ENCODE peak calls at places on chromosome 20, in four cellular contexts. X is heart right ventricle; R is CD8-positive, alpha-beta T cell; L is GM12865. C is an unnamed sample.

GRCh38 chr20:32893878-32894483 is 35.3 kb downstream of the EFCAB8 start:
- DNase-seq in X (no peak), R (peak), L (peak), C (no peak)

GRCh38 chr20:60349418-60349817 is 391.2 kb downstream of the CDH26 start:
- DNase-seq in X (no peak), R (no peak), L (no peak), C (no peak)

GRCh38 chr20:23244207-23244915 is 106.2 kb upstream of the NXT1 start:
- DNase-seq in X (no peak), R (no peak), L (no peak), C (no peak)

GRCh38 chr20:40506567-40506966 is 182.5 kb downstream of the MAFB start:
- DNase-seq in X (peak), R (no peak), L (no peak), C (peak)

GRCh38 chr20:14415492-14415891 is 78.1 kb upstream of the FLRT3 start:
- DNase-seq in X (no peak), R (no peak), L (no peak), C (no peak)

GRCh38 chr20:24206995-24207394 is 218.4 kb upstream of the GGTLC1 start:
- DNase-seq in X (no peak), R (no peak), L (no peak), C (no peak)

GRCh38 chr20:49951160-49951559 is 15.0 kb downstream of the RNF114 start:
- DNase-seq in X (no peak), R (no peak), L (no peak), C (no peak)

GRCh38 chr20:48070961-48071645 is 285.8 kb upstream of the SULF2 start:
- DNase-seq in X (no peak), R (no peak), L (no peak), C (no peak)

GRCh38 chr20:12036142-12036541 is 118.4 kb downstream of the BTBD3 start:
- DNase-seq in X (no peak), R (no peak), L (no peak), C (no peak)

GRCh38 chr20:50758992-50759391 is 27.6 kb downstream of the PARD6B start:
- DNase-seq in X (no peak), R (no peak), L (no peak), C (no peak)

GRCh38 chr20:16760431-16761304 is 12.5 kb downstream of the OTOR start:
- DNase-seq in X (no peak), R (no peak), L (no peak), C (no peak)

GRCh38 chr20:54292186-54292585 is 84.3 kb downstream of the PFDN4 start:
- DNase-seq in X (no peak), R (no peak), L (no peak), C (no peak)

GRCh38 chr20:17084909-17085308 is 141.9 kb upstream of the PCSK2 start:
- DNase-seq in X (no peak), R (no peak), L (no peak), C (no peak)

GRCh38 chr20:44884907-44885391 is 556 bp upstream of the YWHAB start:
- DNase-seq in X (no peak), R (no peak), L (no peak), C (no peak)

GRCh38 chr20:3775457-3775856 is 5.8 kb downstream of the SPEF1 start:
- DNase-seq in X (no peak), R (no peak), L (no peak), C (no peak)

GRCh38 chr20:3781153-3781910 is at the start of gene SPEF1:
- DNase-seq in X (peak), R (peak), L (peak), C (no peak)

GRCh38 chr20:3778976-3779375 is 2.3 kb downstream of the SPEF1 start:
- DNase-seq in X (no peak), R (no peak), L (no peak), C (no peak)

GRCh38 chr20:3777726-3778629 is 3.3 kb downstream of the SPEF1 start:
- DNase-seq in X (peak), R (peak), L (no peak), C (no peak)

GRCh38 chr20:3777381-3777725 is 3.9 kb downstream of the SPEF1 start:
- DNase-seq in X (no peak), R (no peak), L (no peak), C (no peak)
- TF ChIP-seq CTCF in X (no peak), R (no peak), L (no peak), C (no peak)

DNA sequence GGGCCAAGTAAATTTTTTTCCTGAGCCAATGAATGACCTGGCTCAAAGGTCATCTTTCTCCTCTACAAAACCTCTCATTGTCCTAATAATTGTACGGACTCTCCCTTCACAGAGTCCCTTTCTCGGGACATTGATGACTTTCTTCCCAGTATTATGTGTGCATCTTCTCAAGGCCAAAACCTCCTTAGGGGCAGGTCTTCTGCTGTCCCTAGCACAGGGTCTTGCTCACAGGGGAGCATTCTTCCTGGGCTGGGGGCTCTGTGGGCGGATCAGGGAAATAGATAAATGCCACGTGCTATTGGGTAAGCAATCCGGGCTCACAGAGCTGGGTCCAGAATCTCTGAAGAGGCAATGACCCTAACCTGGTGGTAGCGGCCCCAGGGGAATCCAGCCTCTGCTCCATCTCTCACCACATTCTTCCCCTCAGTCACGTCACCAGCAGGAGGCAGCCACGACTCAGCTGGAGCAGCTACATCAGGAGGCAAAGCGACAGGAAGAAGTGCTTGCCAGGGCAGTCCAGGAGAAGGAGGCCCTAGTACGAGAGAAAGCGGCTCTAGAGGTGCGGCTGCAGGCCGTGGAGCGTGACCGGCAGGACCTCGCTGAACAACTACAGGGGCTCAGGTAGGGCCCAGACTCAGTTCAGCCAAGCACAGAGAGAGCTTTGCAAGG is 23.5 kb downstream of the CEP250 start:
- DNase-seq in X (no peak), R (no peak), L (peak), C (no peak)
- TF ChIP-seq CTCF in X (no peak), R (no peak), L (no peak), C (no peak)

GRCh38 chr20:1637755-1638154 is 17.9 kb upstream of the SIRPB1 start:
- DNase-seq in X (no peak), R (no peak), L (no peak), C (no peak)

GRCh38 chr20:1636621-1637020 is 16.8 kb upstream of the SIRPB1 start:
- DNase-seq in X (no peak), R (no peak), L (no peak), C (no peak)

GRCh38 chr20:1633535-1633934 is 13.7 kb upstream of the SIRPB1 start:
- DNase-seq in X (no peak), R (no peak), L (no peak), C (no peak)

GRCh38 chr20:1637226-1637625 is 17.4 kb upstream of the SIRPB1 start:
- DNase-seq in X (no peak), R (no peak), L (no peak), C (no peak)

GRCh38 chr20:1635291-1635979 is 15.6 kb upstream of the SIRPB1 start:
- DNase-seq in X (no peak), R (no peak), L (no peak), C (no peak)
- TF ChIP-seq CTCF in X (no peak), R (no peak), L (no peak), C (no peak)

GRCh38 chr20:20205141-20205861 is 153.0 kb downstream of the CFAP61 start:
- DNase-seq in X (no peak), R (no peak), L (no peak), C (no peak)

GRCh38 chr20:20205862-20206236 is 153.5 kb downstream of the CFAP61 start:
- DNase-seq in X (no peak), R (no peak), L (no peak), C (no peak)

GRCh38 chr20:20202793-20203192 is 150.5 kb downstream of the CFAP61 start:
- DNase-seq in X (no peak), R (no peak), L (no peak), C (no peak)

GRCh38 chr20:20204326-20204725 is 152.0 kb downstream of the CFAP61 start:
- DNase-seq in X (no peak), R (no peak), L (no peak), C (no peak)

GRCh38 chr20:20203784-20204183 is 151.5 kb downstream of the CFAP61 start:
- DNase-seq in X (no peak), R (no peak), L (no peak), C (no peak)
- TF ChIP-seq CTCF in X (no peak), R (no peak), L (no peak), C (no peak)

GRCh38 chr20:2302369-2302768 is 6.6 kb downstream of the TGM3 start:
- DNase-seq in X (no peak), R (no peak), L (no peak), C (no peak)
- TF ChIP-seq CTCF in X (no peak), R (no peak), L (no peak), C (no peak)

GRCh38 chr20:62880935-62881661 is 19.5 kb upstream of the TCFL5 start:
- DNase-seq in X (no peak), R (no peak), L (no peak), C (no peak)
- TF ChIP-seq CTCF in X (no peak), R (no peak), L (no peak), C (no peak)

GRCh38 chr20:8389381-8390368 is 257.6 kb downstream of the PLCB1 start:
- DNase-seq in X (no peak), R (no peak), L (peak), C (no peak)
- TF ChIP-seq CTCF in X (peak), R (peak), L (peak), C (peak)

GRCh38 chr20:3172933-3173581 is at the start of gene LZTS3:
- DNase-seq in X (peak), R (peak), L (peak), C (peak)
- TF ChIP-seq CTCF in X (no peak), R (no peak), L (no peak), C (no peak)

C was measured in natural killer cell.